ENCODE peak calls at places on chromosomes 5 and 9, in four cellular contexts. H, S, P and G are unnamed samples.

GRCh38 chr5:143600396-143601075 is 197.1 kb upstream of the NR3C1 start:
- DNase-seq in S (no peak), H (no peak), P (peak), G (no peak)

GRCh38 chr5:142063878-142064331 is 44.7 kb upstream of the NDFIP1 start:
- DNase-seq in H (peak), P (peak), S (no peak), G (no peak)

GRCh38 chr9:8736805-8737204 is 937.2 kb upstream of the DMAC1 start:
- DNase-seq in H (no peak), S (no peak), P (no peak), G (no peak)

GRCh38 chr5:159811712-159812111 is 104.6 kb upstream of the ADRA1B start:
- DNase-seq in P (no peak), S (no peak), H (no peak), G (no peak)

GRCh38 chr5:62093981-62094380 is 212.0 kb upstream of the KIF2A start:
- DNase-seq in H (peak), P (no peak), S (peak), G (no peak)

GRCh38 chr5:138107213-138107612 is 23.4 kb downstream of the WNT8A start:
- DNase-seq in P (no peak), S (no peak), H (no peak), G (no peak)

GRCh38 chr5:177354716-177355115 is 3.0 kb upstream of the RGS14 start:
- DNase-seq in S (no peak), H (no peak), P (no peak), G (no peak)

GRCh38 chr5:43676083-43676840 is 73.3 kb downstream of the NNT start:
- DNase-seq in H (no peak), P (no peak), S (no peak), G (no peak)

GRCh38 chr5:86596476-86596875 is 21.3 kb upstream of the COX7C start:
- DNase-seq in P (no peak), S (no peak), H (no peak), G (no peak)

GRCh38 chr5:124337996-124338395 is 408.4 kb downstream of the ZNF608 start:
- DNase-seq in P (no peak), H (no peak), S (no peak), G (no peak)

GRCh38 chr5:91221917-91222316 is 161.2 kb downstream of the ARRDC3 start:
- DNase-seq in S (no peak), H (no peak), P (no peak), G (no peak)

GRCh38 chr5:108141676-108142075 is 240.2 kb downstream of the FBXL17 start:
- DNase-seq in P (no peak), H (no peak), S (no peak), G (no peak)

GRCh38 chr9:21684831-21685362 is 117.5 kb upstream of the MTAP start:
- DNase-seq in S (peak), H (no peak), P (peak), G (no peak)

GRCh38 chr5:150000990-150001659 is 586 bp downstream of the HMGXB3 start:
- DNase-seq in S (peak), P (no peak), H (peak), G (no peak)

DNA sequence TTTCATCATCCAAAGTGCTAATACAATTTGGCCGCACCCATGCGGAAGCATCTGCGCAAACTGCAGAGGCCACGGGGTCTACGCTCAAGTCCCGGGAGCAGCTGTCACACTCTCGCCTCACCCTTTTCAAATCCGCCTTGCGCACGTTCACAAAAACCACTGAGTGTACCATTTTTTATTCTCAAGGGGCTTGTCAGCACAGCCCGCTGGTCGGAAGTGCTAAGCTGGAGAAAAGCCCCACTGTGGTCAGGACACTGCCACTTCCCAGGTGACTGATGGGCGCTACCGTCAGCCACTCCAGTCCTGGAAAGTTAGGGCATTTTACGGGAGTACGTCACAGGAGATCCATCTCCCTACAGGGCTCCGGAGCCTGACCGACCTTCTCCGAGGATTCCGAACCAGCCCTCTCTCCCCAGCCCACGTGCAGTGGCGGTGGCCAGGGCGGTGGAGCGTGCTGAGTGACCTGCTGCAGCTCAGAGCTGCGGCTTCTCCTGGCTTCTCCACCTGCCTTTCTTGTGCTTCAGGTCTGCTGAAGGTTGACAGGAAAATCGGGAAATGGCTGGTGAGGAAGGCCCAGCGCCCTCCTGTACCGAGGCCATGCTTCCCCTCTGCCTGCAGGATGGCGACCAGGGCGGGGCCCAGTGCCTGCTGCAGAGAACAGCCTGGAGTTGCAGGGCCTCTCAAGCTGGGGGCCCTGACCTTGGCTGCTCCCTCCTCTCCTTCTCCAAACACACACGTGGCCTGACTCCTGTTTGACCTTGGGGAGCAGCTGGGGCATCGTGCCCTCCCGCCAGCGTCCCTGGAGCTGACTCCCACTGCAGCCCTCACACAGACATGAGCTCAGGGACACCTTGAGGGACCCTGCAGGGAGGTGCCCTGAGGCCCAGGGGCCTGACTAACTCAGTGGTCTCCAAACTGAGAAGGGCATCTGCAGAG is 14.3 kb downstream of the RASGEF1C start:
- DNase-seq in S (no peak), P (no peak), H (no peak), G (no peak)
- TF ChIP-seq PBX3 in S (no peak), P (no peak), H (no peak), G (no peak)

DNA sequence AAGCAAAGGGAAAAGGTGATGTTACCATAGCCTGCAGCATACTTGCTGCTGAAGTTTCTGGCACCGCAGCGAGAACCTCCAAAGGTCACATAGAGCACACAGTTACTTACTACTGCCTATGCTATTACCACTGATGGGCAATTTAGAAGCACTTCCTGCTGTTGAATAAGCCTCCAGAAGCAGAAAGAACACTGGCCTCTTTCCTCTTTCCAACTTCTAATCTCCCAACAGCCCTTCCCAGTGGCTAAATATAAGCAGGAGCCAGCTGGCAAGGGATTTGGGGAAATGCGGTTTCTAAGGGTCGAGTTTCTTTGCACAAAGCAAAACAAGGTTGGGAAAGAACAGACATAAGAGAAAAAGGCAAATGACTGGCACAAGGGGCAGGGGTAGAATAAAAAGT is 669.2 kb upstream of the ACO1 start:
- DNase-seq in S (no peak), P (no peak), H (no peak), G (no peak)
- TF ChIP-seq PBX3 in S (no peak), P (no peak), H (no peak), G (no peak)

DNA sequence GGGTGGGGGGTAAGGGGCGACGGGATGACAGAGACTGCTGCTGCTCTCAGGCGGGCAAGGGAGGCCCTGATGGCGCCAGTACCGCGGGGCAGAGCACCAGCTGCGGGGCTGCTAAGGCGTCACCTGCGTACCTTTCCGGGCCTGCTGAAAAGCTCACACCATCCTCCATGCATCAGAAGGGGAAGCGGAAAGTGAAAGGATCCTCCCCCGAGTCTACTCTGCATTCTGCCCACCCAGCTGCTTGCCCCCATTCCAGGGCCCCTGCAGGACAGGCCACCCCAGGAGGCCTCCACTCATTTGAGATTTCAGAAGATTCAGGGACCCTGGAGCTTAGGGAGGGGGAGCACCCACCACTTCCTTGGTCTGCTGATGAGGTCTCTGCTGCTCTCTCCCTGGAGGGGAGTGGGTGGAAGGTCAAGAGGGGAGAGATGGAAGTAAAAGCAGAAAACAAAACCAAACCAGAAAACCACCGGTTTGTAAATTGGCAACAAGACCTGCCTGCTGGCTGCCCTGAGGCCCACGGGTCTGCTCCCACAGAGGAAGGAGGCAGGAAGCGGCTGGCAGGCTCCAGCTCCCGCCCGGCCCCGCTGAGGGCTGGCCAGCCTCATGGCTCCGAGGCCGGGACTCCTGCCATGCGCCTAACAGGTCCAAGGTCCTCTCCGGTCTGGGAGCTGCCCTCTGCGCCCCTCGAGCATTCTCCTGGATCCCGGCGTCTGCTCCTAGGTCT is 33.6 kb downstream of the PRRT1B start:
- DNase-seq in H (peak), P (no peak), S (no peak), G (peak)
- TF ChIP-seq PBX3 in H (no peak), P (no peak), S (no peak), G (no peak)

DNA sequence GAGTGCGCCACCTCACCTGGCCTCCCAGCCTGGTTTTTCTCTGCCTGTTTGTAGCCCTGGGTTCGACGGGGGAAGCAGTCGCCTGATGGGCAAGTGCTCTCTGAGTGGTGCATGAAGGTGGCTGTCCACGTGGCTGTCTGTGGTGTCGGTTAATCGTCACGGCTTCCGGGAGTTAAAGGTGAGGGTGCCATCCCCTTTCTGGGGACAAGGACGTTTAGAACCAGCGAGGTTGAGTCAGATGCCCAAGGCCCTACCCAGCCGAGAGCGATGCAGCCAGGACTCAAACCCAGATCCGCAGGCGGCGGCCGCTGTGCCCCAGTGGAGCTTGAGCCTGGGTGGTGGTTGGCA is 47.7 kb downstream of the RXRA start:
- DNase-seq in S (no peak), P (no peak), H (no peak), G (no peak)
- TF ChIP-seq PBX3 in S (no peak), P (no peak), H (no peak), G (no peak)

GRCh38 chr9:34380034-34380510 is 3.4 kb upstream of the MYORG start:
- DNase-seq in H (no peak), P (no peak), S (no peak), G (no peak)

GRCh38 chr9:34380511-34381315 is 4.0 kb upstream of the MYORG start:
- DNase-seq in P (peak), S (peak), H (peak), G (no peak)

GRCh38 chr9:34382879-34383278 is 6.2 kb upstream of the MYORG start:
- DNase-seq in S (no peak), P (no peak), H (no peak), G (no peak)

GRCh38 chr9:34382054-34382453 is 5.4 kb upstream of the MYORG start:
- DNase-seq in H (no peak), P (no peak), S (no peak), G (no peak)

GRCh38 chr9:34381323-34381722 is 4.6 kb upstream of the MYORG start:
- DNase-seq in H (no peak), P (no peak), S (no peak), G (no peak)
- TF ChIP-seq PBX3 in H (no peak), P (no peak), S (no peak), G (no peak)

DNA sequence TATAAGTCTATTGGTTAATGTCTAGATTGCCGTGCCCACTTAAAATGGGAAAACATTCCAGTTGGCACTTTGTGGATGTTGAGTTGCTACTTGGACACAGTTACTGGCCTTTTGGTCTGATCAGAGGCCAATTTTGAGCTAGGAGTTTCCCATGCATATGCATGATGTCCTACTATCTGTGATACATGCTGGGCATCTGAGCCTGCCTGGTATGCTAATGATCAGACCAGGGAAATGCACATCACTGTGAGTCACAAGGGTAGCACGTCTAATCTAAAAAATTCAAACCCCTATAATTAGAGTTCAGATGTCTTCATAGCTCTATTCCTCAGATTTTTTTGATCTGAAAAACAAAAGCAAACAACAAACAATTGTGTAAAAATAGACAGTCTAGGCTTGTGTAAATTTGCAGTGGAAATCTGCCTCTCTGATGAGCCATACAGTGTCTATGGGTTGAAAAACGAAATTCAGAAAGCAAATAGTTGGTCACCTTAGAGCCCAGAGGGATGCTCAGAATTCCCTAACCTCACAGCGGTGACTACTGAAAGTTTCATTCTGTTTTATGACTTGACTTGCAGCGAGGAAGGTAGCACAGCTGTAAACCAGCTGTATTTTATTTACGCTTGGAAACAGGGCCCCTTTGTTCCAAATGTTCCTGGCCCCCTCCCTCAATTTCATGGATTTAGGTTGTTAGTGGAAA is 37.3 kb downstream of the PALM2AKAP2 start:
- DNase-seq in H (no peak), P (no peak), S (no peak), G (no peak)
- TF ChIP-seq PBX3 in H (peak), P (no peak), S (no peak), G (no peak)

GRCh38 chr5:106876298-106876622 is 794.5 kb downstream of the EFNA5 start:
- DNase-seq in S (no peak), H (no peak), P (no peak), G (no peak)

GRCh38 chr5:106875591-106876297 is 795.0 kb downstream of the EFNA5 start:
- DNase-seq in H (no peak), S (peak), P (peak), G (no peak)

GRCh38 chr5:106877881-106878280 is 792.9 kb downstream of the EFNA5 start:
- DNase-seq in S (no peak), P (no peak), H (no peak), G (no peak)

GRCh38 chr5:106874974-106875373 is 795.8 kb downstream of the EFNA5 start:
- DNase-seq in S (no peak), P (no peak), H (no peak), G (no peak)

DNA sequence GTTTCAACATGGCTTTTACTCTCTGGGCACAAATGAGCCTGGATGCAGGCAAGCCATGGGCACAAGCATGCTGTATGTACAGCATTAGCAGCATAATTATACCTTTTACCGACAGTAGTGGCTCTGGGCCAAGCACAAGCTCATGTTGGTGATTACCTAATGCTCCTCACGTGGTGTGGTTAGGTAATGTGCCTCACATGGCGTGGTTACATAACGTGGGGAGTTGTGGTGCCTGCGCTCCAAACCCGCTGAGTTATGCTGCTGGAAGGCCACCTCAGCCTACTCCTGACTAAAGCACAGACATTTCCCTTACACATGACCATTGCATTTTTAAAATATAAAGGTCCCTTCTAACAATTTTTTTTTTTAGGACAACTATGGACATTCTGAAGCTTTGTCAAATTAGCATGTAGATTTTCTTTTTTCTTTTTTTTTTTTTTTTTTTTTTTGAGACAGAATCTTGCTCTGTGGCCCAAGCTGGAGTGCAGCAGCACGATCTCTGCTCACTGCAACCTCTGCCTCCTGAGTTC is 794.0 kb downstream of the EFNA5 start:
- DNase-seq in P (peak), H (no peak), S (no peak), G (no peak)
- TF ChIP-seq PBX3 in P (no peak), H (no peak), S (no peak), G (no peak)

DNA sequence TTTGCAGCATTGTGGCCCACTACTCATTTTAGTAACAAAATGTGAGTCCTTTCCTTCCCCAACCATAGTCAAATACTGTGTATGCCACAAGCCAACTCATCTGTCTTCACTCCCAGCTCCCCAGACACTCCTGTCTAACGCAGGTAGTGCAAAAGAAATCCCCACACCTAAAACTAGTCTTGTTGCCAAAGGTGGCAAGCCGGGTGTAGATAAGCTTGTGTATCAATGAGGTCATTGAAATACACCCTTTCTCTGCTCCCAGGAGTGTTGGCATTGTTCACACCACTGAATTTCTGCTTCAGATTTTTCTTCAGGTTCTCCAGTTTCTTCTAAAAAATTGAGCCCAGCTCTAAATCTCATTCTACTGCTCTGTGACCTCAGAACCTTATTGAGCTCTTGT is 19.7 kb upstream of the RGS7BP start:
- DNase-seq in H (no peak), S (no peak), P (no peak), G (no peak)
- TF ChIP-seq PBX3 in H (no peak), S (no peak), P (no peak), G (no peak)

DNA sequence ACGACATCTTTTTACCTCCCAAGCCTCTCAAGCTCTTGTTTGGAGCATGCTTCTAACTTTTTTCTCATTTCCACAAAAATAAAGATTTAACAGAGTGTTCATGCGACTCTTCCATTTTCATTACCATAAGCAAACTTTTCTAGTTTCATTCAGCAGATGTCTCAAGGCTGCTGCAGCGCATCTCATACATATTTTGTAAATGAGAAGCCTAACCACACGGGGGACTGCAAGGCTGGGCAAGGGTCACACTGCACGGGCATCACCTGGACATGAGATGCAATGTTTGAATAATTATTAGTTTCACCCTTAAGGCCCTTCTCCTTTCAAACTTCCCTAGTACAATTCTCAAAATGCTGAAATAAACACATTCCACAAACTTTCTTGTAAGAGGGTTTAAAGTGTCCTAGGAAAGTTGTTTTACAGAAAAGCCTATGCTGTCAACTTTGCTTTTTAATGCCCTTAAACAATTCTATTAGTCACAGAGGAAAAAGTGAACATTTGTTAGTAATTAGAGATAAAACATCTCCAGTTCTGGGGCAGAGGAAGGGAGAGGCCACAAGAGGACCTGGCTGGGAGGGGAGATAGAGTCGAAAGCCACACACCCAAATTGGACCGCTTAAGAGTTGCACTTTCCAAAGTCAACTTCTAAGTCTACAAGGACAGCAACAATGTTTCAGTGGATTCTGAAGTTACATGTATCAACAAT is 1.3 kb downstream of the DENND1A start:
- DNase-seq in S (no peak), P (no peak), H (peak), G (no peak)
- TF ChIP-seq PBX3 in S (no peak), P (no peak), H (no peak), G (no peak)

GRCh38 chr5:77379558-77380061 is 112.5 kb downstream of the WDR41 start:
- DNase-seq in S (no peak), H (no peak), P (no peak), G (peak)
- TF ChIP-seq PBX3 in S (no peak), H (no peak), P (no peak), G (peak)